ENCODE peak calls at places on chromosome 6, in five cellular contexts. O is mammary epithelial cell, V is hepatocyte, N is upper lobe of right lung, W is pancreas. U is an unnamed sample.

GRCh38 chr6:139153876-139154275 is 19.0 kb downstream of the HECA start:
- DNase-seq in O (peak; percentile 42), V (no peak), N (no peak), W (no peak), U (no peak)

GRCh38 chr6:9360881-9361280 is 925.5 kb upstream of the SLC35B3 start:
- DNase-seq in O (no peak), V (no peak), N (no peak), W (no peak), U (no peak)

GRCh38 chr6:135410856-135411255 is 86.7 kb downstream of the AHI1 start:
- DNase-seq in O (no peak), V (no peak), N (no peak), W (no peak), U (no peak)

GRCh38 chr6:41182069-41183034 is 18.6 kb downstream of the TREML2 start:
- DNase-seq in O (peak; percentile 70), V (peak; percentile 76), N (no peak), W (peak; percentile 30), U (no peak)

GRCh38 chr6:116316772-116317467 is 37.2 kb upstream of the TSPYL1 start:
- DNase-seq in O (no peak), V (no peak), N (no peak), W (no peak), U (peak; percentile 9)

GRCh38 chr6:31107052-31107451 is 5.3 kb downstream of the C6orf15 start:
- DNase-seq in O (no peak), V (no peak), N (no peak), W (no peak), U (no peak)

GRCh38 chr6:157753291-157753690 is 69.8 kb upstream of the SNX9 start:
- DNase-seq in O (peak; percentile 53), V (no peak), N (no peak), W (no peak), U (no peak)

GRCh38 chr6:17938885-17939284 is 48.5 kb downstream of the KIF13A start:
- DNase-seq in O (peak; percentile 26), V (peak; percentile 14), N (no peak), W (no peak), U (no peak)

GRCh38 chr6:16510245-16510644 is 251.0 kb downstream of the ATXN1 start:
- DNase-seq in O (no peak), V (no peak), N (no peak), W (no peak), U (no peak)

GRCh38 chr6:170437719-170438401 is 115.2 kb downstream of the PSMB1 start:
- DNase-seq in O (peak; percentile 53), V (no peak), N (no peak), W (no peak), U (no peak)

GRCh38 chr6:9126845-9127560 is 691.7 kb upstream of the SLC35B3 start:
- DNase-seq in O (peak; percentile 61), V (peak; percentile 14), N (no peak), W (no peak), U (no peak)

GRCh38 chr6:128597956-128598355 is 77.6 kb upstream of the PTPRK start:
- DNase-seq in O (peak; percentile 86), V (no peak), N (no peak), W (no peak), U (no peak)

GRCh38 chr6:137013031-137013430 is 31.7 kb downstream of the IL20RA start:
- DNase-seq in O (peak; percentile 26), V (no peak), N (no peak), W (no peak), U (no peak)

GRCh38 chr6:2047855-2048254 is 197.6 kb downstream of the GMDS start:
- DNase-seq in O (no peak), V (no peak), N (no peak), W (no peak), U (no peak)

GRCh38 chr6:139250296-139251274 is 41.2 kb downstream of the TXLNB start:
- DNase-seq in O (peak; percentile 37), V (peak; percentile 72), N (no peak), W (peak; percentile 32), U (no peak)

GRCh38 chr6:4962905-4963304 is 40.9 kb downstream of the RPP40 start:
- DNase-seq in O (no peak), V (no peak), N (no peak), W (no peak), U (no peak)

GRCh38 chr6:138944412-138944811 is 43.6 kb downstream of the REPS1 start:
- DNase-seq in O (peak; percentile 87), V (no peak), N (no peak), W (no peak), U (no peak)

GRCh38 chr6:56222509-56222908 is 24.9 kb downstream of the COL21A1 start:
- DNase-seq in O (no peak), V (no peak), N (no peak), W (no peak), U (no peak)

GRCh38 chr6:28807682-28808280 is 116.0 kb downstream of the TRIM27 start:
- DNase-seq in O (peak; percentile 70), V (peak; percentile 47), N (no peak), W (no peak), U (no peak)

GRCh38 chr6:23137596-23137995 is 568.2 kb downstream of the HDGFL1 start:
- DNase-seq in O (no peak), V (peak; percentile 23), N (no peak), W (no peak), U (no peak)

GRCh38 chr6:124297507-124297906 is 493.8 kb downstream of the NKAIN2 start:
- DNase-seq in O (no peak), V (no peak), N (no peak), W (no peak), U (no peak)

GRCh38 chr6:157663261-157663660 is 159.8 kb upstream of the SNX9 start:
- DNase-seq in O (no peak), V (no peak), N (no peak), W (no peak), U (no peak)

GRCh38 chr6:119314894-119315272 is 34.7 kb downstream of the MAN1A1 start:
- DNase-seq in O (no peak), V (no peak), N (no peak), W (no peak), U (no peak)

GRCh38 chr6:33014841-33015634 is 5.6 kb upstream of the HLA-DOA start:
- DNase-seq in O (peak; percentile 52), V (peak; percentile 84), N (no peak), W (peak; percentile 47), U (no peak)

GRCh38 chr6:31791324-31792089 is 4.0 kb downstream of the VARS1 start:
- DNase-seq in O (no peak), V (peak; percentile 77), N (no peak), W (no peak), U (no peak)

GRCh38 chr6:136468711-136469110 is 81.5 kb downstream of the MAP7 start:
- DNase-seq in O (no peak), V (no peak), N (no peak), W (no peak), U (no peak)

GRCh38 chr6:15504581-15505350 is 158.1 kb downstream of the DTNBP1 start:
- DNase-seq in O (peak; percentile 92), V (peak; percentile 83), N (peak; percentile 70), W (no peak), U (no peak)

GRCh38 chr6:31702421-31702818 is 704 bp downstream of the ABHD16A start:
- DNase-seq in O (no peak), V (no peak), N (no peak), W (no peak), U (no peak)

GRCh38 chr6:158328446-158328845 is 16.2 kb downstream of the TULP4 start:
- DNase-seq in O (no peak), V (no peak), N (no peak), W (no peak), U (no peak)

DNA sequence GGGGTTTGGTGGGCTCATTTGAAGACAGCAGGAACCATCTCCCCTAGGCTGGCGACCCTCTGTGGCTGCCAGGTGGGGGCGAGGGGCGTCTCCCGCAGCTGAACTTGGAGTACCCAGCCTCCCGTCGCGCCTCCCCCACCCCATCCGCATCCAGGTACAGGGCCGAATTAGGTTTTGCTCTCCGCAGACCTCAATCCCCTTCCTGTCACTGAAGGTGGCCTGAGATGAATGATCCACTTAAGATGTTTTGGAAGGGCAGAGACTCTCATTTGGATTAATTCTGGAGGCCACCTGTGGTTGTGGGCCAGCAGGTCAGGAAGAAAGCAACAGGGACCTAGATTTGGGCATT is 493 bp downstream of the CD83 start:
- DNase-seq in O (no peak), V (no peak), N (no peak), W (no peak), U (no peak)
- TF ChIP-seq CTCF in O (no peak), V (no peak), N (no peak), W (no peak), U (no peak)

DNA sequence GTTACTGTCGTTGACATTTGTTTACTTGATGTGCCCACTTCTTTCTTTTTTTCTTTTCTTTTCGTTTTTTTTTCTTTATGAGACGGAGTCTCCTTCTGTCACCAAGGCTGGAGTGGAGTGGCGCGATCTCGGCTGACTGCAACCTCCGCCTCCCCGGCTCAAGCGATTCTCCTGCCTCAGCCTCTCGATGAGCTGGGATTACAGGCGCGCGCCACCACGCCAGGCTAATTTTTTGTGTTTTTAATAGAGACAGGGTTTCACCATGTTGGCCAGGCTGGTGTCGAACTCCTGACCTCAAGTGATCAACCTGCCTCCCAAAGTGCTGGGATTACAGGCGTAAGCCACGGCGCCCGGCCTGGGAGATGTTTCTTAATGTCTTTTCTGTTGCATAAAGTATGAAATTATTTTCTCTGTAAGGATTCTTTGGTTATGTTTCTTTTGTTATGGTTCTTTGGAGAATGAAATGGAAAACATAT is 33.3 kb upstream of the PRSS16 start:
- DNase-seq in O (no peak), V (no peak), N (no peak), W (no peak), U (no peak)
- H3K4me3 ChIP-seq in O (peak overlapping the region; percentile 58), V (peak overlapping the region; percentile 33), N (no peak overlapping the region), W (no peak overlapping the region), U (no peak overlapping the region)

GRCh38 chr6:38910207-38910606 is 138.4 kb upstream of the GLP1R start:
- DNase-seq in O (no peak), V (no peak), N (no peak), W (no peak), U (no peak)

GRCh38 chr6:38912378-38912777 is 136.2 kb upstream of the GLP1R start:
- DNase-seq in O (no peak), V (no peak), N (no peak), W (no peak), U (no peak)

GRCh38 chr6:38915205-38915925 is 133.2 kb upstream of the GLP1R start:
- DNase-seq in O (no peak), V (no peak), N (no peak), W (no peak), U (no peak)
- H3K4me1 ChIP-seq in O (no peaks in the 10 kb centered on the region), V (no peaks in the 10 kb centered on the region), N (no peaks in the 10 kb centered on the region), W (no peaks in the 10 kb centered on the region), U (no peaks in the 10 kb centered on the region)

GRCh38 chr6:45222380-45222779 is 105.8 kb upstream of the RUNX2 start:
- DNase-seq in O (no peak), V (no peak), N (no peak), W (no peak), U (no peak)

GRCh38 chr6:45229416-45229815 is 98.7 kb upstream of the RUNX2 start:
- DNase-seq in O (no peak), V (no peak), N (no peak), W (no peak), U (no peak)

GRCh38 chr6:45231660-45232059 is 96.5 kb upstream of the RUNX2 start:
- DNase-seq in O (no peak), V (no peak), N (no peak), W (no peak), U (no peak)

DNA sequence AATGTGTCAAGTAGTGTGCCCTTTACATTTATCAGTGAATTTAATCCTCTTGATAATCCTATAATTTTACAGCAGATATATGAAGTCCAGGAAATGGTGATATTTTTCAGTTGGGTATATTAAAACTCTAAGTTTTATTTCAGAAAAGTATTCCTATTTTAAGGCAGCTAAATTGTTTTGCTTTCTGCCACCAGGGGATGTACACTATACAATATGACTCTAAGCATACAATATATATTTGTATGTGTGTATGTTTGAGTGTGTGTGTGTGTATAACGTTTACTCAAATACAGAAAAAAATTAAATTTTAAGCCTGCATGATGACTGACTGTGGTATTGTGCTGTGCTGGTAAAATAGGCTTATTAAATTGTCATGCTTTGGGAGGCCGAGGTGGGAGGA is 102.0 kb upstream of the RUNX2 start:
- DNase-seq in O (no peak), V (no peak), N (no peak), W (no peak), U (no peak)
- TF ChIP-seq CTCF in O (no peak), V (no peak), N (no peak), W (no peak), U (no peak)